ENCODE peak calls at places on chromosomes 3 and 15, in ten cellular contexts. A is neural progenitor cell; G is CD4-positive, CD25-positive, alpha-beta regulatory T cell; Z is stomach; D is ovary; N is endothelial cell of umbilical vein; J is keratinocyte; S is H1; P is heart left ventricle; R is cardiac muscle cell. H is an unnamed sample. For H3K4me1, the result is how much of the 10 kb centered on the place peaks cover.

GRCh38 chr3:38140326-38141172 is 2.1 kb downstream of the MYD88 start:
- DNase-seq in Z (peak), R (no peak), J (no peak), A (no peak), S (peak), D (no peak), N (no peak), G (no peak), P (no peak), H (peak)

GRCh38 chr15:79724312-79724711 is 172.5 kb downstream of the MTHFS start:
- DNase-seq in D (no peak), Z (no peak), S (no peak), P (no peak), R (no peak), N (no peak), J (no peak), G (no peak), A (no peak), H (no peak)

GRCh38 chr15:77475898-77476297 is 55.2 kb downstream of the HMG20A start:
- DNase-seq in D (no peak), Z (no peak), J (no peak), S (no peak), R (peak), A (peak), G (no peak), P (no peak), N (no peak), H (no peak)

GRCh38 chr15:62122249-62122648 is 42.8 kb downstream of the C2CD4B start:
- DNase-seq in D (no peak), P (no peak), Z (no peak), R (no peak), A (no peak), S (no peak), J (no peak), G (no peak), N (no peak), H (no peak)

GRCh38 chr15:38670142-38671002 is 105.8 kb upstream of the RASGRP1 start:
- DNase-seq in A (no peak), N (no peak), R (no peak), G (peak), D (no peak), P (no peak), Z (no peak), S (no peak), J (no peak), H (no peak)

GRCh38 chr3:73727117-73727802 is 102.5 kb upstream of the PDZRN3 start:
- DNase-seq in P (no peak), N (no peak), G (no peak), S (peak), R (peak), A (peak), J (no peak), D (no peak), Z (no peak), H (no peak)

GRCh38 chr15:82951472-82952155 is 906 bp downstream of the HOMER2 start:
- DNase-seq in G (no peak), S (no peak), N (no peak), D (no peak), J (no peak), R (no peak), P (no peak), Z (no peak), A (no peak), H (no peak)

GRCh38 chr15:24856397-24857093 is 98.2 kb upstream of the SNRPN start:
- DNase-seq in N (peak), R (peak), Z (no peak), A (peak), D (no peak), P (peak), S (peak), G (no peak), J (no peak), H (peak)

GRCh38 chr3:87350367-87351199 is 74.2 kb upstream of the POU1F1 start:
- DNase-seq in R (peak), Z (no peak), A (peak), D (no peak), P (no peak), J (no peak), G (peak), S (no peak), N (peak), H (peak)

GRCh38 chr15:63977102-63977501 is 69.2 kb downstream of the DAPK2 start:
- DNase-seq in A (no peak), S (no peak), D (no peak), G (no peak), P (no peak), J (no peak), N (no peak), Z (no peak), R (no peak), H (no peak)

GRCh38 chr3:141071681-141072260 is 20.6 kb downstream of the SPSB4 start:
- DNase-seq in G (no peak), N (no peak), S (no peak), Z (no peak), J (no peak), P (no peak), D (no peak), R (peak), A (no peak), H (no peak)

GRCh38 chr3:144677118-144677517 is 705.5 kb downstream of the DIPK2A start:
- DNase-seq in P (no peak), A (no peak), G (no peak), R (no peak), J (no peak), D (no peak), N (peak), Z (no peak), S (no peak), H (no peak)

GRCh38 chr3:197802505-197803459 is 11.7 kb downstream of the LRCH3 start:
- DNase-seq in A (no peak), Z (no peak), J (no peak), P (no peak), D (no peak), S (no peak), N (no peak), G (no peak), R (no peak), H (no peak)

GRCh38 chr3:46001178-46001577 is 5.6 kb upstream of the FYCO1 start:
- DNase-seq in A (no peak), G (no peak), N (no peak), J (no peak), Z (no peak), R (no peak), D (no peak), S (no peak), P (no peak), H (no peak)

GRCh38 chr3:187014417-187014864 is 84.1 kb downstream of the ST6GAL1 start:
- DNase-seq in G (no peak), R (no peak), D (no peak), S (peak), Z (no peak), N (peak), P (no peak), J (no peak), A (no peak), H (no peak)

GRCh38 chr3:139633511-139633910 is 44.3 kb downstream of the NMNAT3 start:
- DNase-seq in A (no peak), D (no peak), S (no peak), R (no peak), G (no peak), Z (no peak), J (no peak), N (no peak), P (no peak), H (no peak)

GRCh38 chr3:160812304-160812703 is 56.3 kb downstream of the PPM1L start:
- DNase-seq in Z (no peak), N (no peak), G (no peak), J (no peak), S (no peak), P (no peak), D (no peak), A (no peak), R (no peak), H (no peak)

GRCh38 chr3:46104706-46105105 is 77.4 kb upstream of the XCR1 start:
- DNase-seq in R (no peak), N (no peak), D (no peak), S (no peak), Z (no peak), P (no peak), G (no peak), A (no peak), J (no peak), H (no peak)

GRCh38 chr3:73719877-73720276 is 95.1 kb upstream of the PDZRN3 start:
- DNase-seq in A (no peak), P (no peak), S (no peak), D (peak), Z (no peak), J (no peak), G (no peak), N (no peak), R (no peak), H (no peak)

GRCh38 chr3:81465510-81465909 is 295.9 kb downstream of the GBE1 start:
- DNase-seq in Z (no peak), N (peak), R (no peak), G (no peak), S (no peak), D (no peak), A (no peak), J (no peak), P (no peak), H (no peak)

GRCh38 chr15:70327328-70328136 is 229.8 kb upstream of the TLE3 start:
- DNase-seq in D (no peak), S (peak), J (no peak), A (no peak), G (no peak), Z (no peak), P (no peak), N (peak), R (no peak), H (no peak)

GRCh38 chr15:49990835-49991540 is 128.0 kb downstream of the ATP8B4 start:
- DNase-seq in J (no peak), P (no peak), S (no peak), Z (no peak), N (no peak), D (no peak), G (no peak), R (no peak), A (no peak), H (no peak)

GRCh38 chr15:49991587-49991986 is 127.4 kb downstream of the ATP8B4 start:
- DNase-seq in P (no peak), S (no peak), A (no peak), Z (no peak), D (no peak), N (no peak), J (no peak), G (no peak), R (no peak), H (no peak)

GRCh38 chr15:49987896-49988295 is 131.1 kb downstream of the ATP8B4 start:
- DNase-seq in D (no peak), N (no peak), G (no peak), R (no peak), A (no peak), J (no peak), P (no peak), S (no peak), Z (no peak), H (no peak)

GRCh38 chr15:49988766-49989165 is 130.3 kb downstream of the ATP8B4 start:
- DNase-seq in R (no peak), J (no peak), P (no peak), S (no peak), D (no peak), G (no peak), Z (no peak), A (no peak), N (no peak), H (no peak)

GRCh38 chr15:49989498-49989897 is 129.5 kb downstream of the ATP8B4 start:
- DNase-seq in S (no peak), A (no peak), Z (no peak), D (peak), G (no peak), R (no peak), J (no peak), P (peak), N (no peak), H (no peak)
- H3K4me1 ChIP-seq in S (under half), A (under half), Z (under half), D (under half), G (under half), R (under half), J (under half), P (under half), N (under half), H (under half)

GRCh38 chr3:30894521-30895289 is at the start of gene GADL1:
- DNase-seq in P (peak), G (no peak), A (peak), D (peak), R (peak), S (peak), N (peak), Z (peak), J (no peak), H (peak)
- H3K4me3 ChIP-seq in P (peak), G (no peak), A (peak), D (peak), R (peak), S (peak), N (peak), Z (peak), J (peak), H (peak)

GRCh38 chr15:33069161-33069560 is 125.4 kb downstream of the FMN1 start:
- DNase-seq in R (no peak), J (no peak), N (no peak), A (no peak), P (no peak), D (no peak), S (no peak), G (no peak), Z (no peak), H (no peak)
- H3K27ac ChIP-seq in R (no peak), J (peak), N (no peak), A (no peak), P (no peak), D (no peak), S (peak), G (no peak), Z (peak), H (no peak)

GRCh38 chr3:154656496-154656895 is 226.5 kb upstream of the GPR149 start:
- DNase-seq in S (no peak), R (no peak), Z (no peak), P (no peak), D (no peak), G (no peak), N (no peak), J (no peak), A (no peak), H (no peak)

DNA sequence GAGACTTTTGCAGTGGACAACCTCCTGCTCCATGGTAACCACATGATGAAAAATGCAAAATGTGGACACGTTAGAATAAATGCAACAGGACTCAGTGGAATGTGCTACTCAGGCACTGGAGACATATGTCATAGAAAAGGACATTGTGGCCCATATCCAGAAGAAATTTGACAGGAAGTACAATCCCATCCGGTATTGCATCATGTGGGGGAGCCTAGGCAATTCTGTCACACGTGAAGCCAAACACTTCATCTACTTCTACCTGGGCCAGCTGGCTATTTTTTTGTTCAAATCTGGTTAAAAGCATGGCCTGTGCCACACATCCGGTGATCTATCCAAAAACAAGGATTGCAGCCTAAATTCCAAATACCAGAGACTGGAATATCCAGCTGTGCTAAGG is 227.3 kb upstream of the GPR149 start:
- DNase-seq in D (no peak), Z (no peak), J (no peak), G (no peak), A (no peak), P (no peak), N (no peak), S (no peak), R (no peak), H (no peak)
- H3K4me1 ChIP-seq in D (under half), Z (under half), J (under half), G (under half), A (under half), P (under half), N (under half), S (under half), R (under half), H (under half)

GRCh38 chr3:136957751-136958288 is at the start of gene IL20RB:
- DNase-seq in P (no peak), J (peak), G (no peak), R (no peak), N (no peak), A (peak), Z (no peak), S (no peak), D (no peak), H (no peak)

GRCh38 chr3:136954246-136954645 is 3.5 kb upstream of the IL20RB start:
- DNase-seq in R (no peak), Z (no peak), A (no peak), S (no peak), J (no peak), D (no peak), G (no peak), N (no peak), P (no peak), H (no peak)

GRCh38 chr3:136955813-136956212 is 2.0 kb upstream of the IL20RB start:
- DNase-seq in J (no peak), A (no peak), S (no peak), N (peak), R (no peak), G (no peak), Z (no peak), D (no peak), P (no peak), H (no peak)

GRCh38 chr3:136956994-136957393 is 789 bp upstream of the IL20RB start:
- DNase-seq in A (no peak), N (no peak), P (no peak), R (no peak), J (no peak), Z (no peak), S (no peak), D (no peak), G (no peak), H (no peak)

GRCh38 chr3:136954980-136955780 is 2.6 kb upstream of the IL20RB start:
- DNase-seq in P (no peak), G (no peak), Z (no peak), N (no peak), S (no peak), D (no peak), J (no peak), R (no peak), A (peak), H (no peak)
- H3K4me3 ChIP-seq in P (no peak), G (peak), Z (no peak), N (no peak), S (no peak), D (no peak), J (no peak), R (no peak), A (no peak), H (no peak)

GRCh38 chr3:66432767-66433521 is 67.9 kb downstream of the LRIG1 start:
- DNase-seq in S (no peak), N (no peak), J (no peak), R (no peak), A (no peak), D (no peak), G (no peak), Z (no peak), P (no peak), H (no peak)

GRCh38 chr3:66431494-66431893 is 69.3 kb downstream of the LRIG1 start:
- DNase-seq in J (no peak), P (no peak), Z (no peak), S (no peak), D (no peak), N (no peak), G (no peak), A (no peak), R (no peak), H (no peak)

GRCh38 chr3:66432041-66432766 is 68.6 kb downstream of the LRIG1 start:
- DNase-seq in D (no peak), J (no peak), N (no peak), G (no peak), S (no peak), P (no peak), R (no peak), A (no peak), Z (no peak), H (no peak)

GRCh38 chr3:66428733-66429132 is 72.1 kb downstream of the LRIG1 start:
- DNase-seq in P (peak), S (no peak), R (no peak), N (peak), G (no peak), D (peak), J (peak), Z (peak), A (no peak), H (peak)

GRCh38 chr3:66430876-66431275 is 69.9 kb downstream of the LRIG1 start:
- DNase-seq in R (no peak), G (no peak), N (no peak), A (no peak), S (no peak), J (no peak), Z (no peak), D (no peak), P (no peak), H (no peak)
- H3K27ac ChIP-seq in R (no peak), G (no peak), N (no peak), A (peak), S (no peak), J (no peak), Z (peak), D (no peak), P (peak), H (no peak)

GRCh38 chr3:126473292-126474168 is 2.2 kb downstream of the ZXDC start:
- DNase-seq in Z (no peak), D (no peak), N (no peak), A (no peak), G (no peak), S (no peak), P (no peak), J (no peak), R (no peak), H (no peak)
- H3K4me1 ChIP-seq in Z (under half), D (under half), N (under half), A (under half), G (under half), S (under half), P (half or more), J (under half), R (under half), H (under half)

DNA sequence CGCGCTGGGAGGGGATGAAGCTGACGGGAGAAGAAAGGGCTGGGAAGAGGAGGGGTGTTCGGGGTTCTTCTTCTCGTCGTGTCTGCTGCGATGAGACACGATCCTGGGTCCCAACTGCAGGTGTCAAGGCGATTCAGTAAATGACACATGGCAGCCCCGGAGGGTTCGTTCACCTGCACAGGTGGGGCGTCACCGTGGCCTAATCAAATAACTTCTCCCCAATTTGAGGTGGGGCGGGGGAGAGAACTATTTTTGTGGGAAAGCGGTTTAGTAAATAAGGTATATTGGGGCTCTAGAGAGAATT is 561 bp upstream of the FAM81A start:
- DNase-seq in S (no peak), N (no peak), J (no peak), G (no peak), A (no peak), R (peak), P (peak), Z (no peak), D (no peak), H (no peak)
- H3K4me3 ChIP-seq in S (peak), N (no peak), J (peak), G (peak), A (peak), R (peak), P (peak), Z (peak), D (peak), H (peak)

H was measured in testis.